ENCODE peak calls at places on chromosomes 16 and 17, in six cellular contexts. One of them, this sample, is unnamed.

GRCh38 chr17:43722921-43723665 is 35.5 kb downstream of the SOST start:
- DNase-seq in ovary: no peak
- DNase-seq in AG04450: no peak
- DNase-seq in fibroblast of lung: no peak
- DNase-seq in esophagus squamous epithelium: no peak
- DNase-seq in lower lobe of right lung: no peak
- DNase-seq in this sample: no peak

GRCh38 chr16:27245276-27246231 is 23.0 kb downstream of the NSMCE1 start:
- DNase-seq in esophagus squamous epithelium: no peak
- DNase-seq in ovary: peak; percentile 55
- DNase-seq in lower lobe of right lung: peak; percentile 44
- DNase-seq in AG04450: no peak
- DNase-seq in fibroblast of lung: peak; percentile 97
- DNase-seq in this sample: peak; percentile 96

GRCh38 chr16:9212621-9213020 is 121.2 kb downstream of the HAPSTR1 start:
- DNase-seq in lower lobe of right lung: no peak
- DNase-seq in AG04450: no peak
- DNase-seq in fibroblast of lung: no peak
- DNase-seq in esophagus squamous epithelium: no peak
- DNase-seq in ovary: no peak
- DNase-seq in this sample: no peak

GRCh38 chr17:14310101-14310500 is 9.2 kb downstream of the HS3ST3B1 start:
- DNase-seq in esophagus squamous epithelium: no peak
- DNase-seq in ovary: no peak
- DNase-seq in lower lobe of right lung: no peak
- DNase-seq in fibroblast of lung: no peak
- DNase-seq in AG04450: no peak
- DNase-seq in this sample: no peak

GRCh38 chr16:82506734-82507133 is 120.0 kb upstream of the CDH13 start:
- DNase-seq in lower lobe of right lung: no peak
- DNase-seq in AG04450: no peak
- DNase-seq in fibroblast of lung: no peak
- DNase-seq in esophagus squamous epithelium: no peak
- DNase-seq in ovary: no peak
- DNase-seq in this sample: no peak

GRCh38 chr17:52536466-52536865 is 378.0 kb upstream of the CA10 start:
- DNase-seq in esophagus squamous epithelium: no peak
- DNase-seq in ovary: no peak
- DNase-seq in lower lobe of right lung: no peak
- DNase-seq in AG04450: no peak
- DNase-seq in fibroblast of lung: no peak
- DNase-seq in this sample: no peak

GRCh38 chr16:48541108-48541786 is 68.7 kb downstream of the N4BP1 start:
- DNase-seq in ovary: no peak
- DNase-seq in esophagus squamous epithelium: no peak
- DNase-seq in fibroblast of lung: no peak
- DNase-seq in AG04450: no peak
- DNase-seq in lower lobe of right lung: no peak
- DNase-seq in this sample: no peak

GRCh38 chr16:56108724-56109123 is 82.6 kb upstream of the GNAO1 start:
- DNase-seq in ovary: no peak
- DNase-seq in esophagus squamous epithelium: no peak
- DNase-seq in AG04450: no peak
- DNase-seq in fibroblast of lung: no peak
- DNase-seq in lower lobe of right lung: no peak
- DNase-seq in this sample: no peak

GRCh38 chr16:29674188-29674587 is 4.8 kb upstream of the QPRT start:
- DNase-seq in ovary: peak; percentile 84
- DNase-seq in fibroblast of lung: peak; percentile 61
- DNase-seq in lower lobe of right lung: peak; percentile 61
- DNase-seq in AG04450: no peak
- DNase-seq in esophagus squamous epithelium: no peak
- DNase-seq in this sample: no peak

GRCh38 chr17:67601897-67602296 is 115.8 kb upstream of the NOL11 start:
- DNase-seq in AG04450: no peak
- DNase-seq in fibroblast of lung: no peak
- DNase-seq in esophagus squamous epithelium: no peak
- DNase-seq in ovary: no peak
- DNase-seq in lower lobe of right lung: no peak
- DNase-seq in this sample: no peak

GRCh38 chr17:79084291-79085153 is 9.9 kb downstream of the ENGASE start:
- DNase-seq in fibroblast of lung: no peak
- DNase-seq in esophagus squamous epithelium: no peak
- DNase-seq in ovary: no peak
- DNase-seq in lower lobe of right lung: no peak
- DNase-seq in AG04450: no peak
- DNase-seq in this sample: no peak

GRCh38 chr16:28478511-28479180 is 6.5 kb upstream of the NPIPB7 start:
- DNase-seq in esophagus squamous epithelium: no peak
- DNase-seq in ovary: no peak
- DNase-seq in AG04450: no peak
- DNase-seq in lower lobe of right lung: no peak
- DNase-seq in fibroblast of lung: no peak
- DNase-seq in this sample: no peak

GRCh38 chr16:78576941-78577340 is 477.5 kb downstream of the WWOX start:
- DNase-seq in AG04450: no peak
- DNase-seq in lower lobe of right lung: no peak
- DNase-seq in fibroblast of lung: peak; percentile 6
- DNase-seq in ovary: no peak
- DNase-seq in esophagus squamous epithelium: no peak
- DNase-seq in this sample: peak; percentile 96

GRCh38 chr16:22335668-22336246 is 38.5 kb downstream of the POLR3E start:
- DNase-seq in lower lobe of right lung: no peak
- DNase-seq in esophagus squamous epithelium: no peak
- DNase-seq in ovary: no peak
- DNase-seq in fibroblast of lung: no peak
- DNase-seq in AG04450: no peak
- DNase-seq in this sample: no peak

GRCh38 chr16:75035410-75035968 is 36.7 kb downstream of the ZNRF1 start:
- DNase-seq in fibroblast of lung: no peak
- DNase-seq in ovary: no peak
- DNase-seq in AG04450: no peak
- DNase-seq in esophagus squamous epithelium: no peak
- DNase-seq in lower lobe of right lung: no peak
- DNase-seq in this sample: no peak

GRCh38 chr16:70700101-70701020 is 14.5 kb upstream of the MTSS2 start:
- DNase-seq in fibroblast of lung: no peak
- DNase-seq in esophagus squamous epithelium: no peak
- DNase-seq in ovary: no peak
- DNase-seq in lower lobe of right lung: peak; percentile 65
- DNase-seq in AG04450: no peak
- DNase-seq in this sample: peak; percentile 86

GRCh38 chr17:35099929-35100328 is 19.7 kb downstream of the RAD51D start:
- DNase-seq in fibroblast of lung: no peak
- DNase-seq in esophagus squamous epithelium: no peak
- DNase-seq in AG04450: no peak
- DNase-seq in lower lobe of right lung: no peak
- DNase-seq in ovary: no peak
- DNase-seq in this sample: no peak

GRCh38 chr17:40522250-40522960 is 21.0 kb upstream of the TNS4 start:
- DNase-seq in esophagus squamous epithelium: no peak
- DNase-seq in lower lobe of right lung: no peak
- DNase-seq in ovary: no peak
- DNase-seq in AG04450: no peak
- DNase-seq in fibroblast of lung: peak; percentile 38
- DNase-seq in this sample: no peak

GRCh38 chr17:17350491-17351355 is 47.5 kb downstream of the NT5M start:
- DNase-seq in lower lobe of right lung: no peak
- DNase-seq in ovary: no peak
- DNase-seq in esophagus squamous epithelium: no peak
- DNase-seq in AG04450: no peak
- DNase-seq in fibroblast of lung: peak; percentile 46
- DNase-seq in this sample: peak; percentile 39

GRCh38 chr17:21061158-21061835 is 18.5 kb upstream of the USP22 start:
- DNase-seq in lower lobe of right lung: no peak
- DNase-seq in AG04450: no peak
- DNase-seq in fibroblast of lung: no peak
- DNase-seq in ovary: no peak
- DNase-seq in esophagus squamous epithelium: no peak
- DNase-seq in this sample: no peak

GRCh38 chr17:78737332-78737731 is 44.7 kb downstream of the CYTH1 start:
- DNase-seq in esophagus squamous epithelium: no peak
- DNase-seq in AG04450: peak; percentile 24
- DNase-seq in lower lobe of right lung: no peak
- DNase-seq in ovary: no peak
- DNase-seq in fibroblast of lung: peak; percentile 76
- DNase-seq in this sample: peak; percentile 87

GRCh38 chr16:85924675-85925074 is 25.7 kb downstream of the IRF8 start:
- DNase-seq in esophagus squamous epithelium: no peak
- DNase-seq in fibroblast of lung: peak; percentile 47
- DNase-seq in lower lobe of right lung: no peak
- DNase-seq in AG04450: no peak
- DNase-seq in ovary: no peak
- DNase-seq in this sample: peak; percentile 68

GRCh38 chr16:50213939-50214519 is 52.3 kb upstream of the ADCY7 start:
- DNase-seq in esophagus squamous epithelium: no peak
- DNase-seq in lower lobe of right lung: no peak
- DNase-seq in fibroblast of lung: no peak
- DNase-seq in ovary: no peak
- DNase-seq in AG04450: no peak
- DNase-seq in this sample: peak; percentile 75

GRCh38 chr17:20774472-20775135 is 195.1 kb downstream of the CDRT15L2 start:
- DNase-seq in ovary: no peak
- DNase-seq in esophagus squamous epithelium: no peak
- DNase-seq in AG04450: no peak
- DNase-seq in lower lobe of right lung: no peak
- DNase-seq in fibroblast of lung: no peak
- DNase-seq in this sample: no peak

GRCh38 chr17:41518789-41519449 is at the start of gene KRT15:
- DNase-seq in esophagus squamous epithelium: no peak
- DNase-seq in ovary: no peak
- DNase-seq in fibroblast of lung: no peak
- DNase-seq in lower lobe of right lung: no peak
- DNase-seq in AG04450: no peak
- DNase-seq in this sample: peak; percentile 92

GRCh38 chr16:57208926-57209325 is 22.8 kb downstream of the RSPRY1 start:
- DNase-seq in ovary: no peak
- DNase-seq in fibroblast of lung: no peak
- DNase-seq in AG04450: no peak
- DNase-seq in esophagus squamous epithelium: no peak
- DNase-seq in lower lobe of right lung: no peak
- DNase-seq in this sample: no peak

GRCh38 chr16:11207646-11208045 is 48.4 kb downstream of the SOCS1 start:
- DNase-seq in esophagus squamous epithelium: no peak
- DNase-seq in lower lobe of right lung: no peak
- DNase-seq in ovary: no peak
- DNase-seq in fibroblast of lung: no peak
- DNase-seq in AG04450: no peak
- DNase-seq in this sample: no peak
- H3K4me3 ChIP-seq in esophagus squamous epithelium: no peak overlapping the region
- H3K4me3 ChIP-seq in lower lobe of right lung: no peak overlapping the region
- H3K4me3 ChIP-seq in ovary: no peak overlapping the region
- H3K4me3 ChIP-seq in fibroblast of lung: no peak overlapping the region
- H3K4me3 ChIP-seq in AG04450: no peak overlapping the region
- H3K4me3 ChIP-seq in this sample: no peak overlapping the region

DNA sequence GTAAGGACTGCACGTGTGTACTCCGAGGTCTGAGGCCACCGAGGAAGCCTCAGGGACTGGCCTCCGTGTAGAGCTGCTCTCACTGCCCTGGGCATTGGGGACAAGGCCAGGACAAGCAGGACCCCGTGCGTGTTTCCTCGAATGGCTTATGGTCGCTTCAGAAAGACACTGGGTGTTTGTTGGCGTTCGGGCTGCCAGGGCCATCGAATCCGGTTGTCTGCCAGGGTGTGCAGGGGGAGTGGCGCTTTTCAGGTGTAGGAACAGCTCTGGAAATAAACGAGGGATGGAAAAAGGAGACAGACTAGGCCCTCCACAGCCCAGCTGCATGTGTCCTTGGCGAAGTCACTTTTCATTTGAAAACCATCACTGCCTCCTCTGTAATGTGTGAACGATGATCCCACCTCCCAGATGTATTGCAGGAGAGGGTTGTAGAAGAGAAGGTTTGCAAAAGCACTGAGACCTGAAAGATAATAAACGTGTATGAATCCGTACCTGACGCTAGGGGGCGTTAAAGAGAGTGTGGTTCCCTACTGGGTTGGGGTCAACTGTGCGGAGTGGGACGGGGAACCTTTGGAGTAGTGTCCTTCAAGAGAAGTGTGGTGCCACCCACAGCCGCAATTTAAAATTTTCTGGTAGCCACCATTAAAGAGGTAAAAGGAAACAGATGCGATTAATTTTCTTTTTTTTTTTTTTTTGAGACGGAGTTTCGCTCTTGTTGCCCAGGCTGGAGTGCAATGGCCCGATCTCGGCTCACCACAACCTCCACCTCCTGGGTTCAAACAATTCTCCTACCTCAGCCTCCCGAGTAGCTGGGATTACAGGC is 2.1 kb upstream of the ZSCAN10 start:
- DNase-seq in lower lobe of right lung: no peak
- DNase-seq in AG04450: no peak
- DNase-seq in esophagus squamous epithelium: no peak
- DNase-seq in fibroblast of lung: no peak
- DNase-seq in ovary: no peak
- DNase-seq in this sample: no peak
- TF ChIP-seq CTCF in lower lobe of right lung: peak; percentile 52
- TF ChIP-seq CTCF in AG04450: peak; percentile 53
- TF ChIP-seq CTCF in esophagus squamous epithelium: peak; percentile 30
- TF ChIP-seq CTCF in fibroblast of lung: peak; percentile 61
- TF ChIP-seq CTCF in ovary: no peak
- TF ChIP-seq CTCF in this sample: peak; percentile 63

GRCh38 chr17:48723555-48724239 is 712 bp downstream of the PRAC2 start:
- DNase-seq in esophagus squamous epithelium: no peak
- DNase-seq in fibroblast of lung: no peak
- DNase-seq in ovary: no peak
- DNase-seq in lower lobe of right lung: no peak
- DNase-seq in AG04450: no peak
- DNase-seq in this sample: no peak
- H3K27me3 ChIP-seq in esophagus squamous epithelium: peaks cover 69% of the 10 kb centered on the region
- H3K27me3 ChIP-seq in fibroblast of lung: peaks cover 98% of the 10 kb centered on the region
- H3K27me3 ChIP-seq in ovary: peaks cover 3% of the 10 kb centered on the region
- H3K27me3 ChIP-seq in lower lobe of right lung: peaks cover 100% of the 10 kb centered on the region
- H3K27me3 ChIP-seq in AG04450: peaks cover 96% of the 10 kb centered on the region
- H3K27me3 ChIP-seq in this sample: peaks cover 90% of the 10 kb centered on the region

GRCh38 chr16:30926937-30927788 is 3.8 kb downstream of the FBXL19 start:
- DNase-seq in AG04450: no peak
- DNase-seq in fibroblast of lung: no peak
- DNase-seq in esophagus squamous epithelium: no peak
- DNase-seq in ovary: no peak
- DNase-seq in lower lobe of right lung: no peak
- DNase-seq in this sample: no peak
- H3K4me3 ChIP-seq in AG04450: no peak overlapping the region
- H3K4me3 ChIP-seq in fibroblast of lung: no peak overlapping the region
- H3K4me3 ChIP-seq in esophagus squamous epithelium: no peak overlapping the region
- H3K4me3 ChIP-seq in ovary: no peak overlapping the region
- H3K4me3 ChIP-seq in lower lobe of right lung: no peak overlapping the region
- H3K4me3 ChIP-seq in this sample: no peak overlapping the region

GRCh38 chr16:81061855-81062608 is 15.0 kb downstream of the C16orf46 start:
- DNase-seq in fibroblast of lung: no peak
- DNase-seq in AG04450: no peak
- DNase-seq in lower lobe of right lung: no peak
- DNase-seq in esophagus squamous epithelium: no peak
- DNase-seq in ovary: no peak
- DNase-seq in this sample: no peak
- TF ChIP-seq CTCF in fibroblast of lung: no peak
- TF ChIP-seq CTCF in AG04450: no peak
- TF ChIP-seq CTCF in lower lobe of right lung: no peak
- TF ChIP-seq CTCF in esophagus squamous epithelium: no peak
- TF ChIP-seq CTCF in ovary: no peak
- TF ChIP-seq CTCF in this sample: no peak

GRCh38 chr17:73731733-73732132 is 87.5 kb upstream of the SDK2 start:
- DNase-seq in esophagus squamous epithelium: no peak
- DNase-seq in fibroblast of lung: no peak
- DNase-seq in lower lobe of right lung: no peak
- DNase-seq in AG04450: no peak
- DNase-seq in ovary: no peak
- DNase-seq in this sample: no peak
- H3K27me3 ChIP-seq in esophagus squamous epithelium: no peaks in the 10 kb centered on the region
- H3K27me3 ChIP-seq in fibroblast of lung: no peaks in the 10 kb centered on the region
- H3K27me3 ChIP-seq in lower lobe of right lung: peaks cover 4% of the 10 kb centered on the region
- H3K27me3 ChIP-seq in AG04450: no peaks in the 10 kb centered on the region
- H3K27me3 ChIP-seq in ovary: no peaks in the 10 kb centered on the region
- H3K27me3 ChIP-seq in this sample: no peaks in the 10 kb centered on the region

This sample was measured in bronchial epithelial cell.